ENCODE peak calls at places on chromosomes 4 and X, in nine cellular contexts. D is activated CD4-positive, alpha-beta memory T cell treated with anti-CD3 and anti-CD28 coated beads for 36 hours; P is activated CD4-positive, alpha-beta T cell treated with anti-CD3 and anti-CD28 coated beads, Interleukin-2, amount 10 ng/mL, durations not matched to agents 7 days and 5 days; X is amniotic stem cell; C is activated T-cell treated with anti-CD3 and anti-CD28 coated beads, Interleukin-2, amount 50 U/mL, for 72 hours; M is CD4-positive, CD25-positive, alpha-beta regulatory T cell; V is AG08395; B is cerebellum; Y is T-cell. O is an unnamed sample.

GRCh38 chr4:82799006-82799881 is 648 bp upstream of the SCD5 start:
- DNase-seq in D (no peak), P (no peak), X (no peak), C (no peak), M (peak), V (no peak), B (peak), Y (no peak), O (no peak)

GRCh38 chr4:53943345-53944085 is 120.9 kb downstream of the CHIC2 start:
- DNase-seq in D (no peak), P (no peak), X (peak), C (no peak), M (no peak), V (peak), B (no peak), Y (no peak), O (no peak)

GRCh38 chrX:13109811-13110210 is 65.4 kb upstream of the FAM9C start:
- DNase-seq in D (no peak), P (no peak), X (no peak), C (no peak), M (no peak), V (no peak), B (no peak), Y (no peak), O (no peak)

GRCh38 chr4:172515266-172515879 is 653.2 kb upstream of the GALNT7 start:
- DNase-seq in D (no peak), P (no peak), X (no peak), C (no peak), M (no peak), V (no peak), B (no peak), Y (no peak), O (no peak)

GRCh38 chrX:19554786-19555185 is 39.5 kb upstream of the MAP3K15 start:
- DNase-seq in D (peak), P (no peak), X (peak), C (peak), M (no peak), V (peak), B (no peak), Y (no peak), O (no peak)

GRCh38 chrX:29890646-29891200 is 324.6 kb upstream of the MAGEB2 start:
- DNase-seq in D (no peak), P (no peak), X (no peak), C (no peak), M (no peak), V (no peak), B (no peak), Y (no peak), O (no peak)

GRCh38 chr4:56055027-56055976 is 106.6 kb downstream of the CEP135 start:
- DNase-seq in D (no peak), P (no peak), X (no peak), C (no peak), M (no peak), V (no peak), B (no peak), Y (no peak), O (no peak)

GRCh38 chr4:121462660-121463261 is 81.9 kb upstream of the QRFPR start:
- DNase-seq in D (peak), P (peak), X (peak), C (peak), M (peak), V (peak), B (no peak), Y (peak), O (no peak)

GRCh38 chrX:68941385-68941952 is 112.6 kb downstream of the EFNB1 start:
- DNase-seq in D (no peak), P (no peak), X (no peak), C (no peak), M (no peak), V (peak), B (no peak), Y (no peak), O (no peak)

GRCh38 chrX:103431316-103431715 is 55.0 kb downstream of the BEX3 start:
- DNase-seq in D (no peak), P (no peak), X (no peak), C (no peak), M (no peak), V (no peak), B (no peak), Y (no peak), O (no peak)

GRCh38 chr4:5845035-5845905 is 47.6 kb downstream of the CRMP1 start:
- DNase-seq in D (no peak), P (no peak), X (no peak), C (no peak), M (no peak), V (no peak), B (peak), Y (no peak), O (no peak)

GRCh38 chr4:61200195-61200990 is at the start of gene ADGRL3:
- DNase-seq in D (no peak), P (no peak), X (no peak), C (no peak), M (no peak), V (no peak), B (peak), Y (no peak), O (no peak)

GRCh38 chrX:23699636-23700194 is 32.4 kb downstream of the PRDX4 start:
- DNase-seq in D (peak), P (peak), X (no peak), C (peak), M (peak), V (no peak), B (no peak), Y (peak), O (no peak)

GRCh38 chrX:69025802-69026301 is 139.4 kb downstream of the PJA1 start:
- DNase-seq in D (no peak), P (no peak), X (no peak), C (no peak), M (no peak), V (no peak), B (no peak), Y (no peak), O (no peak)

GRCh38 chrX:56978172-56978571 is 17.2 kb downstream of the SPIN3 start:
- DNase-seq in D (peak), P (peak), X (no peak), C (peak), M (peak), V (peak), B (no peak), Y (peak), O (peak)

GRCh38 chrX:69539437-69539836 is 35.3 kb downstream of the NALF2 start:
- DNase-seq in D (no peak), P (no peak), X (no peak), C (peak), M (peak), V (no peak), B (no peak), Y (no peak), O (no peak)

GRCh38 chr4:1206299-1207156 is 34.1 kb upstream of the SPON2 start:
- DNase-seq in D (peak), P (no peak), X (no peak), C (no peak), M (no peak), V (no peak), B (no peak), Y (no peak), O (no peak)

GRCh38 chr4:163967263-163967662 is 472.8 kb downstream of the TMA16 start:
- DNase-seq in D (no peak), P (no peak), X (no peak), C (no peak), M (no peak), V (no peak), B (no peak), Y (no peak), O (no peak)

GRCh38 chr4:6074723-6075122 is 56.5 kb upstream of the C4orf50 start:
- DNase-seq in D (no peak), P (no peak), X (no peak), C (no peak), M (no peak), V (no peak), B (no peak), Y (no peak), O (no peak)

O was measured in central memory CD8-positive, alpha-beta T cell.